ENCODE peak calls at places on chromosomes 7 and 10, in ten cellular contexts. X is CD4-positive, CD25-positive, alpha-beta regulatory T cell; Q is lung; W is kidney; Y is Caco-2; P is IMR-90; K is effector memory CD4-positive, alpha-beta T cell; O is suprapubic skin; H is lower lobe of right lung; M is sigmoid colon. L is an unnamed sample.

GRCh38 chr10:34669079-34669478 is 146.0 kb downstream of the PARD3 start:
- DNase-seq in X (no peak), Q (no peak), W (no peak), Y (no peak), P (no peak), K (no peak), O (no peak), H (no peak), M (no peak), L (no peak)

GRCh38 chr10:86306628-86307278 is 59.8 kb downstream of the GRID1 start:
- DNase-seq in X (peak; percentile 14), Q (no peak), W (no peak), Y (peak; percentile 56), P (peak; percentile 4), K (no peak), O (no peak), H (no peak), M (no peak), L (no peak)

GRCh38 chr10:124722812-124723783 is 21.1 kb downstream of the FAM53B start:
- DNase-seq in X (peak; percentile 74), Q (no peak), W (peak; percentile 80), Y (no peak), P (no peak), K (peak; percentile 11), O (peak; percentile 70), H (peak; percentile 63), M (peak; percentile 64), L (peak; percentile 76)

GRCh38 chr10:128263891-128264688 is 137.9 kb upstream of the MKI67 start:
- DNase-seq in X (peak; percentile 53), Q (peak; percentile 73), W (no peak), Y (peak; percentile 69), P (peak; percentile 25), K (peak; percentile 6), O (no peak), H (peak; percentile 57), M (peak; percentile 76), L (peak; percentile 69)

GRCh38 chr10:44908071-44908709 is 2.9 kb upstream of the TMEM72 start:
- DNase-seq in X (no peak), Q (no peak), W (no peak), Y (no peak), P (peak; percentile 59), K (no peak), O (no peak), H (no peak), M (no peak), L (no peak)

GRCh38 chr10:2908851-2909630 is 158.3 kb upstream of the PFKP start:
- DNase-seq in X (peak; percentile 34), Q (no peak), W (no peak), Y (no peak), P (no peak), K (no peak), O (no peak), H (no peak), M (no peak), L (no peak)

GRCh38 chr10:72223743-72224101 is 7.6 kb upstream of the ASCC1 start:
- DNase-seq in X (no peak), Q (no peak), W (no peak), Y (no peak), P (peak; percentile 45), K (no peak), O (no peak), H (no peak), M (peak; percentile 70), L (no peak)

GRCh38 chr10:2989292-2989947 is 77.9 kb upstream of the PFKP start:
- DNase-seq in X (no peak), Q (no peak), W (no peak), Y (no peak), P (no peak), K (no peak), O (no peak), H (no peak), M (no peak), L (no peak)

GRCh38 chr7:12812111-12812510 is 124.7 kb downstream of the ARL4A start:
- DNase-seq in X (no peak), Q (no peak), W (no peak), Y (no peak), P (no peak), K (no peak), O (no peak), H (no peak), M (no peak), L (no peak)

GRCh38 chr10:30056767-30057355 is 2.5 kb downstream of the JCAD start:
- DNase-seq in X (no peak), Q (no peak), W (no peak), Y (no peak), P (no peak), K (no peak), O (no peak), H (no peak), M (no peak), L (no peak)

GRCh38 chr10:8150401-8150905 is 96.0 kb downstream of the GATA3 start:
- DNase-seq in X (no peak), Q (no peak), W (no peak), Y (no peak), P (no peak), K (no peak), O (no peak), H (no peak), M (no peak), L (no peak)

GRCh38 chr7:157905740-157906461 is 569.1 kb downstream of the DNAJB6 start:
- DNase-seq in X (no peak), Q (no peak), W (peak; percentile 22), Y (no peak), P (no peak), K (no peak), O (no peak), H (no peak), M (peak; percentile 46), L (no peak)

GRCh38 chr7:139574618-139575337 is 51.3 kb downstream of the CLEC2L start:
- DNase-seq in X (no peak), Q (no peak), W (no peak), Y (no peak), P (no peak), K (no peak), O (no peak), H (no peak), M (no peak), L (no peak)

GRCh38 chr10:96374985-96375830 is 16.4 kb upstream of the OPALIN start:
- DNase-seq in X (peak; percentile 69), Q (peak; percentile 89), W (peak; percentile 91), Y (peak; percentile 92), P (peak; percentile 77), K (peak; percentile 33), O (peak; percentile 91), H (peak; percentile 87), M (peak; percentile 93), L (peak; percentile 87)

GRCh38 chr7:36080843-36081242 is 72.2 kb upstream of the EEPD1 start:
- DNase-seq in X (no peak), Q (no peak), W (no peak), Y (no peak), P (no peak), K (no peak), O (no peak), H (no peak), M (no peak), L (no peak)

DNA sequence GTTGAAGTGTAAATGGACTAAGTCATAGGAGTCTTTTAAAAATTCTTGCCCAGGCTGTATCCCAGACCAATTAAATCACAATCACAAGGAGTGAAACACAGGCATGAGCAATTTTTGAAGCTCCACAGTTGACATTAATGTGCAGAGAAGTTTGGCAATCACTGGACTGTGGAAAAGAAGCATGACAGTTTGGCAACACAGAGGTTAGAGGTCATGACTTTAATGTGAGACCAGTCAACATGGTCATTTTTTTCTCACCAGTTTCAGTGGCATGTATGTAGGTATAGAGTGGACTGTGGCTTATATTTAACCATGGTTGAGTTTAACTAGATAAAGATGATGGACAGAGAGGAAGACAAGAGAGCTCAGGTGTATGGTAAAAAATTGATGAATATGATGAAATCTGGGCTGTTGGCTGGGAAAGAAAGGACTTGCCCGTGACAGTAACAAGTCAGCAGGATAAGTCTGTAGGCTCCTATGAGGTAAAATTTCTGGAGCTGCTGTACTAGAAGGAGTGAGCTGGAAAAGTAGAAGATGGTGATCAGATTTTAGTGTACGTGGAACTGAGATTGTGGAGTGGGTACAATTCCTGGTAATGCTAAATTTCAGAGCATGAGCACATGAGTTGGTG is 432.2 kb upstream of the GHITM start:
- DNase-seq in X (no peak), Q (no peak), W (no peak), Y (no peak), P (no peak), K (no peak), O (no peak), H (no peak), M (no peak), L (no peak)
- H3K4me1 ChIP-seq in X (no peaks in the 10 kb centered on the region), Q (no peaks in the 10 kb centered on the region), W (no peaks in the 10 kb centered on the region), Y (no peaks in the 10 kb centered on the region), P (no peaks in the 10 kb centered on the region), K (no peaks in the 10 kb centered on the region), O (no peaks in the 10 kb centered on the region), H (no peaks in the 10 kb centered on the region), M (no peaks in the 10 kb centered on the region), L (no peaks in the 10 kb centered on the region)

GRCh38 chr7:20798081-20798693 is 11.5 kb upstream of the SP8 start:
- DNase-seq in X (peak; percentile 29), Q (no peak), W (peak; percentile 85), Y (peak; percentile 90), P (no peak), K (no peak), O (no peak), H (peak; percentile 69), M (no peak), L (peak; percentile 82)
- H3K4me1 ChIP-seq in X (peaks cover 17% of the 10 kb centered on the region), Q (peaks cover 7% of the 10 kb centered on the region), W (peaks cover 10% of the 10 kb centered on the region), Y (no peaks in the 10 kb centered on the region), P (peaks cover 4% of the 10 kb centered on the region), K (peaks cover 11% of the 10 kb centered on the region), O (peaks cover 24% of the 10 kb centered on the region), H (peaks cover 19% of the 10 kb centered on the region), M (peaks cover 18% of the 10 kb centered on the region), L (no peaks in the 10 kb centered on the region)

DNA sequence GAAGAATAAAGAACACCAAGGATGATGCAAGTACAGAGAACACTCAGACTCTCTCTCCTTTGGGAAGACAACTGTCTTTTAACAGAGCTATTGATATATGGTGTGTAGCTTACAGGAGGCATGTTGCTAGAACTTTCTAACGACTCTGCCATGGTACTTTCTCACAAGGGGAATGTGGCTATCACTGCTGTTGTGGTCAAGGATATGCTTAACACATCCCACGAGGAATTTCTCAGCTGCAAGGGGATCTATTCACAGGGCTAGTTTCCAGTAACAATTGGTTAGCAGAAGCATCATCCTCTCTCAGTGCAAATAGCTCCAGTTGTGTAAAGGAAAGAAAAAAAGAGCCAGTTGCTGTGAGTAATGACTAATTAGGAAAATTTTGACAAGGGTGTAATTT is 826.0 kb downstream of the SORCS1 start:
- DNase-seq in X (no peak), Q (no peak), W (no peak), Y (no peak), P (peak; percentile 9), K (no peak), O (no peak), H (no peak), M (no peak), L (no peak)
- H3K4me1 ChIP-seq in X (no peaks in the 10 kb centered on the region), Q (no peaks in the 10 kb centered on the region), W (no peaks in the 10 kb centered on the region), Y (no peaks in the 10 kb centered on the region), P (no peaks in the 10 kb centered on the region), K (no peaks in the 10 kb centered on the region), O (no peaks in the 10 kb centered on the region), H (no peaks in the 10 kb centered on the region), M (no peaks in the 10 kb centered on the region), L (no peaks in the 10 kb centered on the region)

DNA sequence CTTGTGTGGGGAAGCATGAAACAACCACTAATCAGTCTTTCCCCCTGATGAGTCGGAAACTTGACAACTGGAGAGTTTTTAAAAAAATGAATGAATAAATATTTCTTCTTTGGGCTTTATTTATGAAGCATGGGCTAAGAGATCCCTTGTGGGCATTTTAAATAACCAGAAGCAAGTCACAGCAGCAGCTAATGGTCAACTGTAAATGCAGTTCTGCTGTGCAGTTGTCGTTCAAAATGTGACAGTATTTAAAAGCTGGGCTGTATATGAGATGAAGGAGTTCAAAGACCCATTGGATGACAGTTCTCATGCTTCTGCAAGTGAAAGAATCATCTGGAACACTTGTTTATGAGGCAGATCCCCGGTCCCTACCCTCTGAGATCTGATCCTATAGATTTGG is 54.1 kb downstream of the STEAP1B start:
- DNase-seq in X (no peak), Q (no peak), W (no peak), Y (no peak), P (no peak), K (no peak), O (no peak), H (no peak), M (no peak), L (no peak)
- H3K4me1 ChIP-seq in X (no peaks in the 10 kb centered on the region), Q (peaks cover 21% of the 10 kb centered on the region), W (peaks cover 17% of the 10 kb centered on the region), Y (peaks cover 10% of the 10 kb centered on the region), P (peaks cover 2% of the 10 kb centered on the region), K (no peaks in the 10 kb centered on the region), O (peaks cover 32% of the 10 kb centered on the region), H (peaks cover 57% of the 10 kb centered on the region), M (peaks cover 10% of the 10 kb centered on the region), L (no peaks in the 10 kb centered on the region)

L was measured in aorta.